ENCODE peak calls at places on chromosomes 12 and 14, in six cellular contexts. K is GM12878, Z is HepG2, R is H1, Q is GM12892, M is K562. Y is an unnamed sample.

GRCh38 chr12:65597527-65597926 is 226.8 kb upstream of the HMGA2 start:
- DNase-seq in K (no peak), Z (no peak), R (no peak), Q (no peak), M (no peak), Y (no peak)

GRCh38 chr12:104680070-104680469 is 223.3 kb downstream of the CHST11 start:
- DNase-seq in K (peak; percentile 51), Z (peak; percentile 11), R (no peak), Q (peak; percentile 22), M (no peak), Y (no peak)

GRCh38 chr14:40312296-40312695 is 880.1 kb upstream of the FBXO33 start:
- DNase-seq in K (no peak), Z (no peak), R (no peak), Q (no peak), M (no peak), Y (no peak)

GRCh38 chr14:64232095-64232830 is 61.9 kb downstream of the ESR2 start:
- DNase-seq in K (peak; percentile 88), Z (no peak), R (no peak), Q (no peak), M (no peak), Y (no peak)

GRCh38 chr12:94175763-94176660 is 27.6 kb downstream of the PLXNC1 start:
- DNase-seq in K (no peak), Z (no peak), R (no peak), Q (no peak), M (no peak), Y (no peak)

GRCh38 chr12:77760271-77761025 is 70.2 kb upstream of the NAV3 start:
- DNase-seq in K (no peak), Z (no peak), R (no peak), Q (no peak), M (no peak), Y (no peak)

GRCh38 chr14:76924363-76925151 is 98.3 kb downstream of the LRRC74A start:
- DNase-seq in K (no peak), Z (peak; percentile 36), R (peak; percentile 87), Q (no peak), M (peak; percentile 18), Y (no peak)

GRCh38 chr12:10873374-10873773 is 10.7 kb downstream of the PRH1 start:
- DNase-seq in K (no peak), Z (no peak), R (no peak), Q (no peak), M (no peak), Y (no peak)

GRCh38 chr12:93128332-93128707 is 199.2 kb upstream of the EEA1 start:
- DNase-seq in K (no peak), Z (no peak), R (no peak), Q (no peak), M (no peak), Y (no peak)

GRCh38 chr14:91649930-91650329 is 82.0 kb downstream of the CATSPERB start:
- DNase-seq in K (no peak), Z (peak; percentile 13), R (no peak), Q (no peak), M (no peak), Y (peak; percentile 15)
- TF ChIP-seq POLR2AphosphoS5 in K (no peak), Z (no peak), R (no peak), Q (no peak), M (no peak), Y (no peak)

GRCh38 chr12:56359851-56360767 is at the start of gene STAT2:
- DNase-seq in K (peak; percentile 99), Z (peak; percentile 98), R (peak; percentile 98), Q (peak; percentile 81), M (peak; percentile 96), Y (peak; percentile 84)
- TF ChIP-seq POLR2A in K (peak; percentile 90), Z (peak; percentile 78), R (no peak), Q (peak; percentile 82), M (peak; percentile 82), Y (peak; percentile 82)

GRCh38 chr12:124730455-124730932 is 133.2 kb downstream of the SCARB1 start:
- DNase-seq in K (no peak), Z (peak; percentile 91), R (no peak), Q (no peak), M (no peak), Y (no peak)
- TF ChIP-seq TAF1 in K (no peak), Z (no peak), R (no peak), Q (no peak), M (no peak), Y (no peak)

GRCh38 chr12:4894019-4894418 is 15.7 kb upstream of the KCNA1 start:
- DNase-seq in K (no peak), Z (no peak), R (no peak), Q (no peak), M (no peak), Y (no peak)
- TF ChIP-seq POLR2AphosphoS5 in K (no peak), Z (no peak), R (no peak), Q (no peak), M (no peak), Y (no peak)

GRCh38 chr12:54286042-54286931 is 5.8 kb downstream of the HNRNPA1 start:
- DNase-seq in K (no peak), Z (no peak), R (no peak), Q (no peak), M (peak; percentile 35), Y (no peak)

GRCh38 chr12:54285150-54286041 is 4.9 kb downstream of the HNRNPA1 start:
- DNase-seq in K (no peak), Z (no peak), R (no peak), Q (no peak), M (peak; percentile 10), Y (no peak)

GRCh38 chr12:54292083-54292930 is 8.5 kb downstream of the NFE2 start:
- DNase-seq in K (no peak), Z (no peak), R (no peak), Q (no peak), M (peak; percentile 53), Y (no peak)

GRCh38 chr12:54282949-54283593 is 2.5 kb downstream of the HNRNPA1 start:
- DNase-seq in K (no peak), Z (no peak), R (no peak), Q (no peak), M (peak; percentile 8), Y (no peak)

GRCh38 chr12:54287316-54288157 is 7.0 kb downstream of the HNRNPA1 start:
- DNase-seq in K (no peak), Z (no peak), R (no peak), Q (no peak), M (peak; percentile 4), Y (no peak)
- TF ChIP-seq POLR2A in K (peak; percentile 81), Z (peak; percentile 69), R (peak; percentile 89), Q (peak; percentile 97), M (peak; percentile 93), Y (peak; percentile 98)